ENCODE peak calls at places on chromosomes 4 and X, in ten cellular contexts. One of them, this sample, is unnamed.

GRCh38 chrX:8846271-8846670 is 45.1 kb upstream of the FAM9A start:
- DNase-seq in psoas muscle: no peak
- DNase-seq in A549: no peak
- DNase-seq in thoracic aorta: no peak
- DNase-seq in RWPE1: no peak
- DNase-seq in lung: no peak
- DNase-seq in dorsolateral prefrontal cortex: no peak
- DNase-seq in fibroblast of lung: peak; percentile 4
- DNase-seq in brain microvascular endothelial cell: no peak
- DNase-seq in heart right ventricle: no peak
- DNase-seq in this sample: no peak

GRCh38 chr4:32499176-32499575 is 1779.0 kb downstream of the PCDH7 start:
- DNase-seq in psoas muscle: no peak
- DNase-seq in fibroblast of lung: peak; percentile 87
- DNase-seq in RWPE1: peak; percentile 0
- DNase-seq in lung: no peak
- DNase-seq in A549: no peak
- DNase-seq in heart right ventricle: no peak
- DNase-seq in dorsolateral prefrontal cortex: no peak
- DNase-seq in brain microvascular endothelial cell: peak; percentile 93
- DNase-seq in thoracic aorta: no peak
- DNase-seq in this sample: no peak

GRCh38 chrX:46838974-46839480 is 2.2 kb downstream of the RP2 start:
- DNase-seq in thoracic aorta: no peak
- DNase-seq in psoas muscle: no peak
- DNase-seq in lung: no peak
- DNase-seq in A549: no peak
- DNase-seq in RWPE1: no peak
- DNase-seq in dorsolateral prefrontal cortex: no peak
- DNase-seq in fibroblast of lung: no peak
- DNase-seq in brain microvascular endothelial cell: no peak
- DNase-seq in heart right ventricle: no peak
- DNase-seq in this sample: no peak

GRCh38 chrX:107674480-107675364 is 46.4 kb downstream of the PRPS1 start:
- DNase-seq in RWPE1: peak; percentile 39
- DNase-seq in psoas muscle: peak; percentile 72
- DNase-seq in lung: peak; percentile 73
- DNase-seq in dorsolateral prefrontal cortex: no peak
- DNase-seq in brain microvascular endothelial cell: peak; percentile 79
- DNase-seq in heart right ventricle: peak; percentile 73
- DNase-seq in thoracic aorta: peak; percentile 19
- DNase-seq in fibroblast of lung: peak; percentile 96
- DNase-seq in A549: no peak
- DNase-seq in this sample: peak; percentile 73

GRCh38 chr4:31341601-31342375 is 621.6 kb downstream of the PCDH7 start:
- DNase-seq in RWPE1: no peak
- DNase-seq in dorsolateral prefrontal cortex: no peak
- DNase-seq in psoas muscle: no peak
- DNase-seq in fibroblast of lung: no peak
- DNase-seq in thoracic aorta: no peak
- DNase-seq in brain microvascular endothelial cell: no peak
- DNase-seq in lung: no peak
- DNase-seq in heart right ventricle: no peak
- DNase-seq in A549: peak; percentile 2
- DNase-seq in this sample: no peak

GRCh38 chr4:8090312-8090711 is 68.3 kb downstream of the ABLIM2 start:
- DNase-seq in lung: no peak
- DNase-seq in RWPE1: peak; percentile 41
- DNase-seq in A549: no peak
- DNase-seq in heart right ventricle: peak; percentile 49
- DNase-seq in psoas muscle: peak; percentile 24
- DNase-seq in dorsolateral prefrontal cortex: no peak
- DNase-seq in fibroblast of lung: no peak
- DNase-seq in brain microvascular endothelial cell: peak; percentile 19
- DNase-seq in thoracic aorta: no peak
- DNase-seq in this sample: no peak

GRCh38 chr4:13548059-13548983 is 4.0 kb upstream of the NKX3-2 start:
- DNase-seq in A549: no peak
- DNase-seq in dorsolateral prefrontal cortex: no peak
- DNase-seq in heart right ventricle: no peak
- DNase-seq in thoracic aorta: no peak
- DNase-seq in lung: no peak
- DNase-seq in psoas muscle: no peak
- DNase-seq in fibroblast of lung: no peak
- DNase-seq in RWPE1: no peak
- DNase-seq in brain microvascular endothelial cell: no peak
- DNase-seq in this sample: no peak

GRCh38 chrX:154313147-154313546 is 17.6 kb downstream of the TKTL1 start:
- DNase-seq in thoracic aorta: no peak
- DNase-seq in A549: no peak
- DNase-seq in lung: no peak
- DNase-seq in RWPE1: no peak
- DNase-seq in heart right ventricle: no peak
- DNase-seq in dorsolateral prefrontal cortex: no peak
- DNase-seq in psoas muscle: no peak
- DNase-seq in brain microvascular endothelial cell: no peak
- DNase-seq in fibroblast of lung: no peak
- DNase-seq in this sample: no peak

GRCh38 chr4:7434766-7435150 is at the start of gene PSAPL1:
- DNase-seq in A549: peak; percentile 35
- DNase-seq in RWPE1: peak; percentile 81
- DNase-seq in thoracic aorta: no peak
- DNase-seq in lung: peak; percentile 78
- DNase-seq in dorsolateral prefrontal cortex: no peak
- DNase-seq in heart right ventricle: peak; percentile 21
- DNase-seq in brain microvascular endothelial cell: peak; percentile 11
- DNase-seq in fibroblast of lung: peak; percentile 3
- DNase-seq in psoas muscle: no peak
- DNase-seq in this sample: peak; percentile 19

GRCh38 chr4:102057122-102057521 is 266.6 kb downstream of the BANK1 start:
- DNase-seq in thoracic aorta: no peak
- DNase-seq in heart right ventricle: no peak
- DNase-seq in fibroblast of lung: no peak
- DNase-seq in A549: no peak
- DNase-seq in psoas muscle: no peak
- DNase-seq in lung: no peak
- DNase-seq in brain microvascular endothelial cell: no peak
- DNase-seq in RWPE1: no peak
- DNase-seq in dorsolateral prefrontal cortex: no peak
- DNase-seq in this sample: no peak

GRCh38 chr4:150289198-150289597 is 211.0 kb downstream of the DCLK2 start:
- DNase-seq in psoas muscle: no peak
- DNase-seq in RWPE1: no peak
- DNase-seq in A549: no peak
- DNase-seq in thoracic aorta: no peak
- DNase-seq in dorsolateral prefrontal cortex: no peak
- DNase-seq in heart right ventricle: no peak
- DNase-seq in brain microvascular endothelial cell: no peak
- DNase-seq in lung: no peak
- DNase-seq in fibroblast of lung: no peak
- DNase-seq in this sample: no peak

GRCh38 chrX:9824554-9824953 is 38.3 kb downstream of the SHROOM2 start:
- DNase-seq in psoas muscle: no peak
- DNase-seq in A549: no peak
- DNase-seq in RWPE1: no peak
- DNase-seq in lung: no peak
- DNase-seq in dorsolateral prefrontal cortex: no peak
- DNase-seq in brain microvascular endothelial cell: no peak
- DNase-seq in thoracic aorta: no peak
- DNase-seq in heart right ventricle: no peak
- DNase-seq in fibroblast of lung: no peak
- DNase-seq in this sample: no peak

GRCh38 chrX:69179380-69179911 is 14.2 kb upstream of the PJA1 start:
- DNase-seq in psoas muscle: no peak
- DNase-seq in lung: no peak
- DNase-seq in fibroblast of lung: peak; percentile 24
- DNase-seq in thoracic aorta: no peak
- DNase-seq in brain microvascular endothelial cell: no peak
- DNase-seq in RWPE1: no peak
- DNase-seq in dorsolateral prefrontal cortex: peak; percentile 63
- DNase-seq in heart right ventricle: no peak
- DNase-seq in A549: no peak
- DNase-seq in this sample: peak; percentile 26

GRCh38 chr4:166091146-166091545 is 218.1 kb downstream of the TLL1 start:
- DNase-seq in lung: no peak
- DNase-seq in fibroblast of lung: no peak
- DNase-seq in thoracic aorta: no peak
- DNase-seq in A549: no peak
- DNase-seq in dorsolateral prefrontal cortex: no peak
- DNase-seq in heart right ventricle: no peak
- DNase-seq in psoas muscle: no peak
- DNase-seq in brain microvascular endothelial cell: no peak
- DNase-seq in RWPE1: no peak
- DNase-seq in this sample: no peak

DNA sequence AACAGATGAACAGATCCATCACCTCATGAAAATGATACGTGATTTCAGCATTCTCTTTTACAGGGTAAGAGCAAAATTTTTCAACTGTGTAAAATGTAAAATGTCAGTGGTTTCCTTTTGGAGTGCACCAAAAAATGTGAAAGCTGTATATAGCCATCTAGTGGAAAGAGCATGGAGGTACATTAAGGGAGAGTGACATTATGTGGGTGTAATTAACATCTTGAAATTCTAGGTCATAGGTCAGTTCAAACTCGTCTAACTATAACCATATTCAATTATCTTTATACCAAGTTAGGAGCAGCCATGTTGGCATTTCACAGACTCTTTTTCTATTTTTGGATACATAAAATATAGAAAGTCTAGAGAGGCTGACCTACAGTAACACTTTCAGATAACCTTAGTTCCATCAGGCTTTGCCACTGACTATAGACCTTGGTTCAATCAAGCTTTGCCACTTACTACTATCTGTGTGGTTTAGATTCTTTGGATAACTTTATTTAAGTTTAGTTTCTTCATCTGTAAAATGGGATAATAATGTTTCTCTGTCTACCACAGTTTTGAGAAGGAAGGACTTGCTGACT is 30.2 kb downstream of the NEIL3 start:
- DNase-seq in RWPE1: peak; percentile 41
- DNase-seq in brain microvascular endothelial cell: no peak
- DNase-seq in psoas muscle: no peak
- DNase-seq in lung: no peak
- DNase-seq in fibroblast of lung: peak; percentile 72
- DNase-seq in heart right ventricle: no peak
- DNase-seq in A549: peak; percentile 26
- DNase-seq in dorsolateral prefrontal cortex: no peak
- DNase-seq in thoracic aorta: no peak
- DNase-seq in this sample: no peak
- TF ChIP-seq CTCF in RWPE1: peak; percentile 76
- TF ChIP-seq CTCF in brain microvascular endothelial cell: peak; percentile 54
- TF ChIP-seq CTCF in psoas muscle: peak; percentile 49
- TF ChIP-seq CTCF in lung: peak; percentile 51
- TF ChIP-seq CTCF in fibroblast of lung: peak; percentile 72
- TF ChIP-seq CTCF in heart right ventricle: peak; percentile 56
- TF ChIP-seq CTCF in A549: peak; percentile 68
- TF ChIP-seq CTCF in dorsolateral prefrontal cortex: peak; percentile 59
- TF ChIP-seq CTCF in thoracic aorta: peak; percentile 69
- TF ChIP-seq CTCF in this sample: peak; percentile 19

GRCh38 chrX:41921492-41922124 is 1.7 kb downstream of the CASK start:
- DNase-seq in lung: no peak
- DNase-seq in fibroblast of lung: peak; percentile 75
- DNase-seq in psoas muscle: no peak
- DNase-seq in RWPE1: peak; percentile 19
- DNase-seq in brain microvascular endothelial cell: no peak
- DNase-seq in A549: no peak
- DNase-seq in heart right ventricle: no peak
- DNase-seq in thoracic aorta: no peak
- DNase-seq in dorsolateral prefrontal cortex: no peak
- DNase-seq in this sample: no peak
- H3K27ac ChIP-seq in lung: no peak overlapping the region
- H3K27ac ChIP-seq in fibroblast of lung: peak overlapping the region; percentile 66
- H3K27ac ChIP-seq in psoas muscle: peak overlapping the region; percentile 78
- H3K27ac ChIP-seq in RWPE1: no peak overlapping the region
- H3K27ac ChIP-seq in brain microvascular endothelial cell: no peak overlapping the region
- H3K27ac ChIP-seq in A549: peak overlapping the region; percentile 98
- H3K27ac ChIP-seq in heart right ventricle: peak overlapping the region; percentile 83
- H3K27ac ChIP-seq in thoracic aorta: no peak overlapping the region
- H3K27ac ChIP-seq in dorsolateral prefrontal cortex: no peak overlapping the region
- H3K27ac ChIP-seq in this sample: peak overlapping the region; percentile 88

DNA sequence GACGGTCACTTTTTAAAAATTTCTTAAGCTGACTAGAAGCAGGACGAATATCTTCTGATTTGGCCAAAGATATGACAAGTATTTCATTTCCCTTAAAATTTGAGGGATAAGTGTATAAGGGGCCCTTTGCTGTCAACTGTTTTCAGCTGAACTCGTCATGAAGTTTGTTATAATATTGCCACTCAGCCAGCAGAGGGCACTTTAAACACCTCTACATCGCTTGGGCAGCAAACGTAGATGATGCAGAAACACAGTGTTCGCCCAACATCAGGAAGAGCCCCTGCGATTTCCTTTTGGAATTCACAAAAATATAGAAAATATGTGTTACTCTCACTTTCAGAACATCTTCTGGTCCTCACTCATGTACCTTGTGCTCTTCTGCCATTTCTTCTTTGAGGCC is 435.7 kb upstream of the FMR1 start:
- DNase-seq in heart right ventricle: peak; percentile 2
- DNase-seq in fibroblast of lung: no peak
- DNase-seq in lung: no peak
- DNase-seq in A549: peak; percentile 10
- DNase-seq in psoas muscle: no peak
- DNase-seq in brain microvascular endothelial cell: no peak
- DNase-seq in thoracic aorta: no peak
- DNase-seq in dorsolateral prefrontal cortex: no peak
- DNase-seq in RWPE1: peak; percentile 0
- DNase-seq in this sample: no peak
- TF ChIP-seq CTCF in heart right ventricle: peak; percentile 16
- TF ChIP-seq CTCF in fibroblast of lung: no peak
- TF ChIP-seq CTCF in lung: no peak
- TF ChIP-seq CTCF in A549: peak; percentile 6
- TF ChIP-seq CTCF in psoas muscle: no peak
- TF ChIP-seq CTCF in brain microvascular endothelial cell: no peak
- TF ChIP-seq CTCF in thoracic aorta: no peak
- TF ChIP-seq CTCF in dorsolateral prefrontal cortex: peak; percentile 26
- TF ChIP-seq CTCF in RWPE1: no peak
- TF ChIP-seq CTCF in this sample: peak; percentile 10

GRCh38 chrX:133857648-133858269 is 127.6 kb downstream of the GPC3 start:
- DNase-seq in dorsolateral prefrontal cortex: no peak
- DNase-seq in lung: no peak
- DNase-seq in psoas muscle: no peak
- DNase-seq in RWPE1: no peak
- DNase-seq in thoracic aorta: no peak
- DNase-seq in A549: no peak
- DNase-seq in brain microvascular endothelial cell: no peak
- DNase-seq in fibroblast of lung: no peak
- DNase-seq in heart right ventricle: no peak
- DNase-seq in this sample: no peak

GRCh38 chrX:133859860-133860259 is 125.5 kb downstream of the GPC3 start:
- DNase-seq in RWPE1: no peak
- DNase-seq in heart right ventricle: no peak
- DNase-seq in lung: no peak
- DNase-seq in dorsolateral prefrontal cortex: no peak
- DNase-seq in A549: no peak
- DNase-seq in brain microvascular endothelial cell: peak; percentile 22
- DNase-seq in psoas muscle: no peak
- DNase-seq in fibroblast of lung: peak; percentile 69
- DNase-seq in thoracic aorta: no peak
- DNase-seq in this sample: no peak

GRCh38 chrX:133856819-133857218 is 128.6 kb downstream of the GPC3 start:
- DNase-seq in heart right ventricle: no peak
- DNase-seq in dorsolateral prefrontal cortex: no peak
- DNase-seq in brain microvascular endothelial cell: no peak
- DNase-seq in fibroblast of lung: no peak
- DNase-seq in thoracic aorta: no peak
- DNase-seq in A549: no peak
- DNase-seq in lung: no peak
- DNase-seq in psoas muscle: no peak
- DNase-seq in RWPE1: no peak
- DNase-seq in this sample: no peak

GRCh38 chrX:133859336-133859735 is 126.1 kb downstream of the GPC3 start:
- DNase-seq in fibroblast of lung: no peak
- DNase-seq in RWPE1: peak; percentile 8
- DNase-seq in heart right ventricle: no peak
- DNase-seq in psoas muscle: no peak
- DNase-seq in dorsolateral prefrontal cortex: no peak
- DNase-seq in brain microvascular endothelial cell: no peak
- DNase-seq in thoracic aorta: no peak
- DNase-seq in A549: no peak
- DNase-seq in lung: no peak
- DNase-seq in this sample: no peak
- H3K27ac ChIP-seq in fibroblast of lung: no peak overlapping the region
- H3K27ac ChIP-seq in RWPE1: no peak overlapping the region
- H3K27ac ChIP-seq in heart right ventricle: no peak overlapping the region
- H3K27ac ChIP-seq in psoas muscle: no peak overlapping the region
- H3K27ac ChIP-seq in dorsolateral prefrontal cortex: no peak overlapping the region
- H3K27ac ChIP-seq in brain microvascular endothelial cell: no peak overlapping the region
- H3K27ac ChIP-seq in thoracic aorta: no peak overlapping the region
- H3K27ac ChIP-seq in A549: no peak overlapping the region
- H3K27ac ChIP-seq in lung: no peak overlapping the region
- H3K27ac ChIP-seq in this sample: no peak overlapping the region

This sample was measured in body of pancreas.